ENCODE peak calls at places on chromosomes 3 and 15, in seven cellular contexts. One of them, this sample, is unnamed.

GRCh38 chr3:173401369-173401768 is 3.8 kb downstream of the NLGN1 start:
- DNase-seq in retinal pigment epithelial cell: no peak
- DNase-seq in SK-N-SH: no peak
- DNase-seq in GOT3: no peak
- DNase-seq in aorta: no peak
- DNase-seq in RPMI8226: no peak
- DNase-seq in NAMALWA: no peak
- DNase-seq in this sample: no peak

GRCh38 chr15:85750807-85751730 is 43.7 kb downstream of the KLHL25 start:
- DNase-seq in RPMI8226: no peak
- DNase-seq in NAMALWA: no peak
- DNase-seq in retinal pigment epithelial cell: no peak
- DNase-seq in aorta: peak; percentile 76
- DNase-seq in GOT3: no peak
- DNase-seq in SK-N-SH: no peak
- DNase-seq in this sample: no peak

GRCh38 chr15:85748729-85749128 is 46.0 kb downstream of the KLHL25 start:
- DNase-seq in NAMALWA: no peak
- DNase-seq in aorta: peak; percentile 66
- DNase-seq in retinal pigment epithelial cell: no peak
- DNase-seq in RPMI8226: no peak
- DNase-seq in SK-N-SH: peak; percentile 36
- DNase-seq in GOT3: no peak
- DNase-seq in this sample: no peak

GRCh38 chr15:55916666-55917409 is 76.6 kb downstream of the NEDD4 start:
- DNase-seq in RPMI8226: no peak
- DNase-seq in GOT3: no peak
- DNase-seq in aorta: no peak
- DNase-seq in NAMALWA: no peak
- DNase-seq in SK-N-SH: no peak
- DNase-seq in retinal pigment epithelial cell: no peak
- DNase-seq in this sample: no peak

GRCh38 chr3:33718595-33718907 is 497 bp upstream of the CLASP2 start:
- DNase-seq in retinal pigment epithelial cell: no peak
- DNase-seq in SK-N-SH: no peak
- DNase-seq in RPMI8226: no peak
- DNase-seq in GOT3: no peak
- DNase-seq in NAMALWA: no peak
- DNase-seq in aorta: no peak
- DNase-seq in this sample: peak; percentile 55

GRCh38 chr3:115858995-115859807 is 235.9 kb downstream of the GAP43 start:
- DNase-seq in GOT3: no peak
- DNase-seq in retinal pigment epithelial cell: no peak
- DNase-seq in SK-N-SH: no peak
- DNase-seq in RPMI8226: no peak
- DNase-seq in aorta: no peak
- DNase-seq in NAMALWA: no peak
- DNase-seq in this sample: no peak

GRCh38 chr3:9727041-9727595 is 4.4 kb upstream of the BRPF1 start:
- DNase-seq in aorta: no peak
- DNase-seq in retinal pigment epithelial cell: no peak
- DNase-seq in SK-N-SH: peak; percentile 51
- DNase-seq in GOT3: no peak
- DNase-seq in NAMALWA: peak; percentile 84
- DNase-seq in RPMI8226: peak; percentile 61
- DNase-seq in this sample: peak; percentile 67

GRCh38 chr3:43024183-43024865 is 45.2 kb downstream of the GASK1A start:
- DNase-seq in aorta: no peak
- DNase-seq in GOT3: no peak
- DNase-seq in retinal pigment epithelial cell: no peak
- DNase-seq in SK-N-SH: no peak
- DNase-seq in RPMI8226: peak; percentile 49
- DNase-seq in NAMALWA: peak; percentile 2
- DNase-seq in this sample: peak; percentile 48

GRCh38 chr3:85298032-85298431 is 339.2 kb downstream of the CADM2 start:
- DNase-seq in aorta: no peak
- DNase-seq in retinal pigment epithelial cell: no peak
- DNase-seq in NAMALWA: no peak
- DNase-seq in SK-N-SH: no peak
- DNase-seq in GOT3: no peak
- DNase-seq in RPMI8226: no peak
- DNase-seq in this sample: no peak